ENCODE peak calls at places on chromosomes 13 and 19, in ten cellular contexts. F, G, C, P, O, D, V, S, K and H are unnamed samples.

GRCh38 chr13:98173431-98173921 is 3.6 kb downstream of the RNF113B start:
- DNase-seq in K (peak; percentile 68), C (no peak), S (no peak), O (no peak), V (no peak), F (peak; percentile 90), D (no peak), G (no peak), P (no peak), H (peak; percentile 98)

GRCh38 chr19:58519087-58519354 is 589 bp downstream of the ZBTB45 start:
- DNase-seq in V (peak; percentile 62), C (peak; percentile 91), K (peak; percentile 80), O (peak; percentile 59), D (peak; percentile 63), P (no peak), G (peak; percentile 82), F (peak; percentile 75), S (peak; percentile 82), H (no peak)

GRCh38 chr13:99425485-99426341 is 75.6 kb upstream of the TM9SF2 start:
- DNase-seq in K (no peak), F (no peak), S (no peak), V (no peak), C (no peak), O (peak; percentile 37), G (no peak), P (peak; percentile 87), D (no peak), H (no peak)

GRCh38 chr13:93216122-93216521 is 10.5 kb upstream of the GPC6 start:
- DNase-seq in C (no peak), V (no peak), K (no peak), F (no peak), O (no peak), D (no peak), P (no peak), G (no peak), S (no peak), H (no peak)

GRCh38 chr13:32881792-32882175 is 134.4 kb upstream of the KL start:
- DNase-seq in C (no peak), D (no peak), O (no peak), P (no peak), G (no peak), K (no peak), F (no peak), V (no peak), S (no peak), H (no peak)

GRCh38 chr13:37058801-37059135 is 720 bp downstream of the SUPT20H start:
- DNase-seq in F (no peak), S (no peak), P (no peak), C (peak; percentile 8), O (no peak), G (no peak), V (no peak), D (no peak), K (no peak), H (no peak)

GRCh38 chr13:111893071-111893606 is 173.8 kb upstream of the SOX1 start:
- DNase-seq in V (no peak), D (peak; percentile 32), F (no peak), O (no peak), G (no peak), K (no peak), C (no peak), P (no peak), S (peak; percentile 73), H (no peak)

GRCh38 chr19:45526971-45527370 is 19.7 kb downstream of the VASP start:
- DNase-seq in G (peak; percentile 43), O (no peak), P (no peak), C (no peak), S (no peak), F (no peak), V (no peak), D (no peak), K (no peak), H (no peak)

GRCh38 chr19:719636-720377 is 11.1 kb downstream of the PALM start:
- DNase-seq in S (peak; percentile 59), K (no peak), G (no peak), D (no peak), V (no peak), C (no peak), F (no peak), P (no peak), O (no peak), H (no peak)

GRCh38 chr13:49810825-49811526 is 18.5 kb upstream of the KPNA3 start:
- DNase-seq in P (no peak), V (no peak), K (no peak), C (no peak), D (no peak), S (no peak), O (no peak), G (no peak), F (peak; percentile 71), H (no peak)

GRCh38 chr19:2477141-2477710 is 1.3 kb downstream of the GADD45B start:
- DNase-seq in G (peak; percentile 66), K (no peak), V (peak; percentile 57), D (peak; percentile 31), F (no peak), S (peak; percentile 63), C (no peak), O (peak; percentile 68), P (no peak), H (no peak)

GRCh38 chr19:29504454-29504853 is 21.3 kb upstream of the VSTM2B start:
- DNase-seq in O (no peak), G (no peak), C (no peak), P (no peak), D (peak; percentile 39), F (no peak), K (no peak), V (no peak), S (no peak), H (no peak)

GRCh38 chr19:53809518-53810186 is 14.5 kb downstream of the NLRP12 start:
- DNase-seq in O (no peak), F (peak; percentile 5), G (no peak), K (no peak), D (no peak), V (no peak), C (no peak), P (no peak), S (peak; percentile 90), H (no peak)

GRCh38 chr13:84265365-84265764 is 383.1 kb upstream of the SLITRK1 start:
- DNase-seq in K (no peak), C (no peak), D (no peak), F (no peak), V (no peak), P (no peak), S (no peak), O (no peak), G (no peak), H (no peak)

GRCh38 chr19:1254081-1254527 is 5.7 kb downstream of the MIDN start:
- DNase-seq in C (no peak), O (no peak), G (peak; percentile 76), K (no peak), V (no peak), S (no peak), D (peak; percentile 73), F (no peak), P (no peak), H (no peak)

GRCh38 chr19:49560358-49560900 is 19.9 kb downstream of the NOSIP start:
- DNase-seq in G (peak; percentile 78), F (no peak), P (no peak), C (no peak), O (no peak), V (no peak), K (no peak), D (peak; percentile 63), S (no peak), H (no peak)

DNA sequence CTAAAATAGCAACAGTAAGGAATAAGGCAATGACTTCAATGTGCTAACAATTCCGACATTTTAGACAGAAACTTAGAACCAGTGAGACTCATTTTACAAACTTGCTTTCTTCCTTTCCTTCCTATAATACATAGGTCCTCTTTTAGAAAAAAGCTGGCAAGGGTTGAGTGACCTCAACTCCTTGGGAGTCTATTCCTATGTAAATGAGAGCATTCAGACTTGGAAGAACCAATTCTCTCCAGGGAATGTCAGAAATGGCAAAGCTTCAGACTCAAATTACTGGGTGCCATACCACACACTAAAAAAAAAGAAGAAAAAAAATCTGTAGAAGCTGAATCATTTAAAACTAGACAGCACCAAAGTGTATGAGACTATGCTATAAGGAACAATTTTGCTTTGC is 1328.2 kb downstream of the OLFM4 start:
- DNase-seq in C (no peak), F (no peak), K (no peak), D (no peak), P (no peak), V (no peak), S (no peak), G (no peak), O (no peak), H (no peak)
- H3K4me3 ChIP-seq in C (no peak overlapping the region), F (no peak overlapping the region), K (no peak overlapping the region), D (no peak overlapping the region), P (no peak overlapping the region), V (no peak overlapping the region), S (peak overlapping the region; percentile 12), G (no peak overlapping the region), O (no peak overlapping the region), H (no peak overlapping the region)

GRCh38 chr19:39568604-39569003 is 28.6 kb upstream of the EID2 start:
- DNase-seq in O (no peak), G (no peak), D (no peak), F (peak; percentile 7), V (no peak), K (no peak), S (no peak), P (no peak), C (peak; percentile 27), H (no peak)
- TF ChIP-seq CTCF in O (no peak), G (no peak), D (no peak), F (no peak), V (no peak), K (no peak), S (no peak), P (no peak), C (no peak), H (no peak)

DNA sequence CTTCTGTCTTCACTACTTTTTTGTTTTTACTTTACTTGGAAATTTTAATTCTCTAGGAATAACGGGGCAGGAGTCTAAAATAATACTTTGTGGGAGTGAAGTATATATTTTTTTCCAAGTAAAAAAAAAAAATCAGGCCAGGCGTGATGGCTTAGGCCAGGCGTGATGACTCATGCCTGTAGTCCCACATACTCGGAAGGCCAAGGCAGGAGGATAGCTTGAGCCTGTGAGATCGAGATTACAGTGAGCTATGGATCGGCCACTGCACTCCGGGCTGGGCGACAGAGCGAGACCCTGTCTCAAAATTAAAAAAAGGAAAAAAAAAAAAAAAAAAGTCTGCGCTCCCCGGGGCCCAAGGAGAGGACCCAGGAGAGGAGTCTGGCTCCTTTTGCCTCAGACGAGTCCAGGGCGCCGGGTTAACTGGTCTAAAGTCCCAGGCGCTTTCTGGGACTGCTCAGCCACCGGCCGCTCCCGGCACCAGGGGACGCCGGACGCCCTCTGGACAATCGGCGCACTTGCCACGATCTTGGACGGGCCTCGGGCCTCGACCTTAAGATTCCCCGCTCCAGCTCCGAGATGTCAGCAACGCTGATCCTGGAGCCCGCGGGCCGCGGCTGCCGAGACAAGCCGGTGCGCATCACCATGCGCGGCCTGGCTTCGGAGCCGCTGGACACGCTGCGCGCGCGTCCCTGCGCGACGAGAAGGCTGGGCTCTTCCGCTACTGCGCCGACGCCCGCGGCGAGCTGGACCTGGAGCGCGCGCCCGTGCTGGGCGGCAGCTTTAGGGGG is 2.7 kb upstream of the ZFP82 start:
- DNase-seq in D (peak; percentile 14), O (no peak), P (no peak), V (peak; percentile 54), S (no peak), G (no peak), F (peak; percentile 42), K (no peak), C (no peak), H (no peak)
- H3K4me3 ChIP-seq in D (peak overlapping the region; percentile 56), O (peak overlapping the region; percentile 52), P (no peak overlapping the region), V (peak overlapping the region; percentile 37), S (peak overlapping the region; percentile 40), G (peak overlapping the region; percentile 60), F (peak overlapping the region; percentile 34), K (peak overlapping the region; percentile 42), C (no peak overlapping the region), H (peak overlapping the region; percentile 36)

GRCh38 chr19:56191115-56191514 is 6.5 kb downstream of the ZSCAN5B start:
- DNase-seq in V (no peak), G (no peak), C (no peak), K (no peak), D (no peak), F (no peak), O (no peak), P (no peak), S (peak; percentile 66), H (no peak)
- TF ChIP-seq CTCF in V (no peak), G (no peak), C (no peak), K (no peak), D (no peak), F (no peak), O (no peak), P (no peak), S (peak; percentile 62), H (no peak)